ENCODE peak calls at places on chromosomes 16 and 17, in eight cellular contexts. C, T, P, N, W, V, M and F are unnamed samples.

GRCh38 chr17:74059471-74059870 is 144.0 kb upstream of the RPL38 start:
- DNase-seq in C (no peak), T (no peak), P (no peak), N (no peak), W (no peak), V (no peak), M (peak), F (no peak)

GRCh38 chr17:39001703-39002637 is 34.8 kb upstream of the FBXO47 start:
- DNase-seq in C (peak), T (peak), P (no peak), N (peak), W (peak), V (no peak), M (no peak), F (peak)

GRCh38 chr17:51869387-51869786 is 289.1 kb downstream of the CA10 start:
- DNase-seq in C (peak), T (no peak), P (no peak), N (no peak), W (no peak), V (peak), M (no peak), F (no peak)

GRCh38 chr17:42660692-42661345 is 1.7 kb downstream of the TUBG2 start:
- DNase-seq in C (peak), T (peak), P (no peak), N (no peak), W (no peak), V (no peak), M (no peak), F (no peak)

GRCh38 chr17:5254903-5255521 is 20.4 kb upstream of the SCIMP start:
- DNase-seq in C (no peak), T (no peak), P (no peak), N (no peak), W (no peak), V (no peak), M (no peak), F (peak)

GRCh38 chr17:43531082-43531378 is 15.1 kb downstream of the ETV4 start:
- DNase-seq in C (no peak), T (no peak), P (no peak), N (no peak), W (no peak), V (no peak), M (no peak), F (no peak)

GRCh38 chr17:78998311-78999055 is 11.1 kb downstream of the CANT1 start:
- DNase-seq in C (no peak), T (no peak), P (no peak), N (no peak), W (peak), V (no peak), M (no peak), F (peak)

GRCh38 chr16:84883301-84883700 is 63.5 kb downstream of the CRISPLD2 start:
- DNase-seq in C (no peak), T (peak), P (no peak), N (no peak), W (peak), V (no peak), M (no peak), F (peak)

GRCh38 chr17:49676276-49676868 is 1.5 kb downstream of the SPOP start:
- DNase-seq in C (peak), T (no peak), P (no peak), N (no peak), W (no peak), V (peak), M (peak), F (no peak)

GRCh38 chr16:9976641-9977040 is 205.6 kb downstream of the GRIN2A start:
- DNase-seq in C (no peak), T (no peak), P (no peak), N (no peak), W (no peak), V (no peak), M (peak), F (peak)

GRCh38 chr17:54117452-54117851 is 294.7 kb downstream of the KIF2B start:
- DNase-seq in C (no peak), T (no peak), P (no peak), N (no peak), W (no peak), V (no peak), M (no peak), F (no peak)

GRCh38 chr17:50264263-50265113 is 9.8 kb upstream of the TMEM92 start:
- DNase-seq in C (no peak), T (peak), P (no peak), N (no peak), W (peak), V (no peak), M (no peak), F (no peak)

GRCh38 chr17:29588561-29589411 is 662 bp downstream of the GIT1 start:
- DNase-seq in C (no peak), T (no peak), P (no peak), N (no peak), W (no peak), V (peak), M (peak), F (no peak)

GRCh38 chr17:3788200-3788599 is 12.8 kb downstream of the ITGAE start:
- DNase-seq in C (no peak), T (no peak), P (no peak), N (no peak), W (no peak), V (peak), M (no peak), F (no peak)

GRCh38 chr17:58081641-58082340 is 1.4 kb upstream of the DYNLL2 start:
- DNase-seq in C (no peak), T (no peak), P (no peak), N (no peak), W (no peak), V (no peak), M (no peak), F (no peak)

GRCh38 chr17:17043668-17044226 is 1.5 kb downstream of the MPRIP start:
- DNase-seq in C (no peak), T (peak), P (no peak), N (no peak), W (peak), V (peak), M (no peak), F (no peak)

GRCh38 chr17:48597775-48598631 is 4.4 kb upstream of the HOXB5 start:
- DNase-seq in C (peak), T (peak), P (no peak), N (no peak), W (no peak), V (peak), M (no peak), F (no peak)

GRCh38 chr16:14301150-14302030 is 230.3 kb downstream of the MRTFB start:
- DNase-seq in C (no peak), T (peak), P (no peak), N (no peak), W (no peak), V (peak), M (no peak), F (no peak)

GRCh38 chr17:17062356-17062755 is 20.1 kb downstream of the MPRIP start:
- DNase-seq in C (no peak), T (no peak), P (no peak), N (no peak), W (no peak), V (no peak), M (no peak), F (no peak)

GRCh38 chr16:77943770-77944169 is 78.6 kb upstream of the CLEC3A start:
- DNase-seq in C (no peak), T (no peak), P (no peak), N (no peak), W (no peak), V (no peak), M (no peak), F (no peak)